ENCODE peak calls at places on chromosome 12, in ten cellular contexts. I, P, Q, A, S, Z, M, G, Y and F are unnamed samples.
A peak's percentile ranks its signal among the peaks of the same experiment; 100 is the strongest.

GRCh38 chr12:50302686-50303085 is 19.4 kb upstream of the LIMA1 start:
- DNase-seq in I (no peak), P (no peak), Q (no peak), A (no peak), S (no peak), Z (peak; percentile 92), M (no peak), G (no peak), Y (no peak), F (peak; percentile 91)

GRCh38 chr12:68031174-68031573 is 41.9 kb downstream of the IFNG-AS1 start:
- DNase-seq in I (no peak), P (no peak), Q (no peak), A (no peak), S (no peak), Z (no peak), M (no peak), G (no peak), Y (no peak), F (no peak)

GRCh38 chr12:94020335-94020734 is 128.0 kb upstream of the PLXNC1 start:
- DNase-seq in I (no peak), P (no peak), Q (no peak), A (no peak), S (no peak), Z (peak; percentile 48), M (no peak), G (no peak), Y (no peak), F (peak; percentile 45)

GRCh38 chr12:43722621-43723020 is 36.0 kb downstream of the PUS7L start:
- DNase-seq in I (no peak), P (no peak), Q (no peak), A (no peak), S (no peak), Z (no peak), M (no peak), G (no peak), Y (no peak), F (no peak)

GRCh38 chr12:88952543-88952942 is 372.3 kb upstream of the KITLG start:
- DNase-seq in I (no peak), P (no peak), Q (no peak), A (no peak), S (no peak), Z (peak; percentile 8), M (peak; percentile 82), G (peak; percentile 46), Y (no peak), F (peak; percentile 68)

GRCh38 chr12:108630481-108631207 is 3.0 kb downstream of the SELPLG start:
- DNase-seq in I (no peak), P (no peak), Q (no peak), A (no peak), S (no peak), Z (peak; percentile 77), M (no peak), G (no peak), Y (no peak), F (peak; percentile 66)

GRCh38 chr12:47370421-47370820 is 290.7 kb upstream of the AMIGO2 start:
- DNase-seq in I (no peak), P (no peak), Q (no peak), A (no peak), S (no peak), Z (no peak), M (no peak), G (no peak), Y (no peak), F (no peak)

GRCh38 chr12:96786808-96787207 is 120.2 kb upstream of the NEDD1 start:
- DNase-seq in I (no peak), P (no peak), Q (no peak), A (no peak), S (no peak), Z (no peak), M (no peak), G (no peak), Y (no peak), F (no peak)

GRCh38 chr12:92462527-92462926 is 240.3 kb upstream of the PLEKHG7 start:
- DNase-seq in I (no peak), P (no peak), Q (no peak), A (no peak), S (no peak), Z (no peak), M (no peak), G (no peak), Y (no peak), F (no peak)
- H3K4me3 ChIP-seq in I (no peak overlapping the region), P (no peak overlapping the region), Q (no peak overlapping the region), A (no peak overlapping the region), S (no peak overlapping the region), Z (no peak overlapping the region), M (no peak overlapping the region), G (no peak overlapping the region), Y (no peak overlapping the region), F (no peak overlapping the region)

DNA sequence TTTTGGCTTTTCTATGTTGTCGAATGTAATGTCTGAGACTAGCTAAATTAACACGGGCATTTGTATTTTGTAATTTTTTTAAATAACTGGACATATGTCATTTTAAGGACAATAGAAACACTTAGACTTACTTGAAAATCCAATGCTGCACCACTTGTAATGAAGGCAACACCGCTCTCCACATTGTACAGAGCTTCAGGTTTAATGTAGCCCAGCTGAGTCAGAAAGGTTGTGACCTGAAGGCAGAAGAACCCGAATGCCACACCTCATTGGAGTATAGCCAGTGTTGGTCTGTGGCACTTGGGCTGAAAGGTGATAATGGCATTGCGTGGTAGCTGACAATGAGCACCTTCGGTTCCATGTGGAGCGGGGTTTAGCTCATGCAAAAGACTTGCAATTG is 79.3 kb downstream of the KICS2 start:
- DNase-seq in I (no peak), P (no peak), Q (no peak), A (no peak), S (no peak), Z (no peak), M (no peak), G (no peak), Y (no peak), F (no peak)
- TF ChIP-seq CTCF in I (no peak), P (no peak), Q (no peak), A (no peak), S (no peak), Z (no peak), M (no peak), G (no peak), Y (no peak), F (no peak)

GRCh38 chr12:77179515-77179914 is 114.1 kb upstream of the E2F7 start:
- DNase-seq in I (no peak), P (no peak), Q (no peak), A (no peak), S (no peak), Z (no peak), M (no peak), G (no peak), Y (no peak), F (no peak)
- H3K4me3 ChIP-seq in I (no peak overlapping the region), P (no peak overlapping the region), Q (no peak overlapping the region), A (no peak overlapping the region), S (no peak overlapping the region), Z (no peak overlapping the region), M (no peak overlapping the region), G (no peak overlapping the region), Y (no peak overlapping the region), F (no peak overlapping the region)

GRCh38 chr12:116122639-116123038 is 154.9 kb downstream of the MED13L start:
- DNase-seq in I (no peak), P (no peak), Q (no peak), A (no peak), S (no peak), Z (no peak), M (no peak), G (no peak), Y (no peak), F (no peak)
- TF ChIP-seq CTCF in I (no peak), P (no peak), Q (no peak), A (no peak), S (no peak), Z (no peak), M (no peak), G (no peak), Y (no peak), F (no peak)

DNA sequence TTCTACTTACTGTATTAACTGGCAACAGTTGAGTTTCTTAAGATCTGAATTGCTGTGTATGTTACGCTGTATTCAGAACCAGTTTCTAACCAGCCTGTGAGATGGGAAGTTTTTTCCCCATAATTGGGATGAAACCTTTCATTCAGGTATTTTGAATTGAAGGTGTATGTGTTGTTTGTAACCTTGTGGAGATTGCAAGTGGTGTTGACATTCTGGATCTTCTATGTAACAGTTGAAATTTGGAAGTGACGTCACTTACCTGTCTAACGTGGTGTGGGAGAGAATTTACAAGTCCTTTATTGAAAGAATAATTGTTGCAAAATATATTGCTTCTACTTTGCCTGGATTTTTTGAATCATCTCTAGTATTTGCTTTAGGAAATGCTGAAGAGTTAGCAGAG is 5.5 kb downstream of the RAN start:
- DNase-seq in I (no peak), P (no peak), Q (no peak), A (no peak), S (no peak), Z (no peak), M (no peak), G (no peak), Y (no peak), F (no peak)
- H3K4me3 ChIP-seq in I (no peak overlapping the region), P (no peak overlapping the region), Q (no peak overlapping the region), A (no peak overlapping the region), S (no peak overlapping the region), Z (no peak overlapping the region), M (no peak overlapping the region), G (no peak overlapping the region), Y (no peak overlapping the region), F (no peak overlapping the region)

DNA sequence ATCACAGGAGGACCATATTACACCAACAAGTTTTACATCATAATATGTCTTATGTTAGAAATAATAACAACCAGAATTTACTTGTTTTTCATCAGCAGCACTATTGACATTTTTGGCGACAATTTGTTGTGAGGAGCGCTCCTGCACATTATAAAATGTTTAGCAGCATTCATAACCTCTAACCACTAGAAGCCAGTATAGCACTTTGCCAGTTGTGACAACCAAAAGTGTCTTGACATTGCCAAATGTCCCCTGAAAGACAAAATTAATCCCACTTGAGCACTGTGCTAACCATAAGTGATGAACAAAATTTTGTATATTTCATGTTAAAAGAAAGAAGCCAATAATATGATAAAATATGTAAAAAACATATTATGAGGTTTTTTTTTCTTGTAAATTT is 356.9 kb upstream of the LMO3 start:
- DNase-seq in I (no peak), P (no peak), Q (no peak), A (no peak), S (no peak), Z (no peak), M (no peak), G (no peak), Y (no peak), F (no peak)
- TF ChIP-seq CTCF in I (no peak), P (no peak), Q (no peak), A (no peak), S (no peak), Z (no peak), M (no peak), G (peak; percentile 12), Y (no peak), F (no peak)

GRCh38 chr12:64675795-64676194 is 65.5 kb downstream of the RASSF3 start:
- DNase-seq in I (peak; percentile 87), P (no peak), Q (no peak), A (no peak), S (peak; percentile 82), Z (peak; percentile 53), M (peak; percentile 80), G (peak; percentile 78), Y (peak; percentile 76), F (peak; percentile 25)
- H3K4me3 ChIP-seq in I (no peak overlapping the region), P (no peak overlapping the region), Q (no peak overlapping the region), A (no peak overlapping the region), S (no peak overlapping the region), Z (no peak overlapping the region), M (no peak overlapping the region), G (no peak overlapping the region), Y (no peak overlapping the region), F (no peak overlapping the region)